ENCODE peak calls at places on chromosomes 4 and X, in seven cellular contexts. P, O, W, G, U, B and J are unnamed samples.

GRCh38 chr4:83124079-83124780 is 9.7 kb upstream of the PLAC8 start:
- DNase-seq in G (no peak), W (peak; percentile 25), U (no peak), B (no peak), O (no peak), P (no peak), J (no peak)

GRCh38 chr4:37928896-37929537 is 31.2 kb upstream of the PTTG2 start:
- DNase-seq in B (peak; percentile 11), W (no peak), P (no peak), O (no peak), G (no peak), U (no peak), J (no peak)

GRCh38 chr4:151198748-151199147 is 78.2 kb upstream of the PRSS48 start:
- DNase-seq in G (no peak), W (no peak), P (no peak), O (no peak), U (no peak), B (peak; percentile 23), J (no peak)

GRCh38 chr4:25160714-25161598 is 707 bp upstream of the SEPSECS start:
- DNase-seq in W (peak; percentile 27), B (no peak), P (no peak), G (no peak), U (no peak), O (no peak), J (no peak)

GRCh38 chr4:164931551-164932324 is 45.7 kb downstream of the TRIM61 start:
- DNase-seq in B (peak; percentile 44), G (no peak), O (no peak), W (no peak), P (no peak), U (no peak), J (no peak)

GRCh38 chrX:45771114-45771513 is 570.4 kb upstream of the DIPK2B start:
- DNase-seq in W (peak; percentile 25), G (no peak), B (peak; percentile 41), P (no peak), U (no peak), O (peak; percentile 4), J (no peak)

GRCh38 chrX:12149670-12150407 is 11.6 kb downstream of the FRMPD4 start:
- DNase-seq in G (no peak), U (no peak), B (no peak), P (no peak), O (no peak), W (no peak), J (no peak)

GRCh38 chr4:112889619-112890294 is 159.7 kb upstream of the ANK2 start:
- DNase-seq in O (no peak), U (no peak), B (peak; percentile 64), P (no peak), W (no peak), G (no peak), J (no peak)

GRCh38 chrX:140709421-140709846 is at the start of gene LINC00632:
- DNase-seq in W (no peak), O (peak; percentile 68), P (peak; percentile 2), G (no peak), B (no peak), U (no peak), J (no peak)

GRCh38 chrX:41265615-41266014 is 68.3 kb upstream of the DDX3X start:
- DNase-seq in W (peak; percentile 24), O (no peak), U (no peak), G (peak; percentile 15), B (peak; percentile 60), P (no peak), J (no peak)

GRCh38 chr4:64271601-64272081 is 137.6 kb downstream of the TECRL start:
- DNase-seq in B (peak; percentile 9), P (no peak), G (no peak), U (no peak), O (no peak), W (no peak), J (no peak)

GRCh38 chr4:142846105-142846728 is at the start of gene INPP4B:
- DNase-seq in P (peak; percentile 38), W (peak; percentile 24), U (peak; percentile 8), O (peak; percentile 80), G (no peak), B (peak; percentile 72), J (no peak)

GRCh38 chr4:74109116-74109791 is 10.3 kb upstream of the CXCL2 start:
- DNase-seq in U (no peak), G (no peak), B (peak; percentile 70), O (no peak), P (no peak), W (peak; percentile 55), J (no peak)

GRCh38 chrX:150767045-150767395 is 73.8 kb downstream of the MTMR1 start:
- DNase-seq in U (no peak), W (no peak), B (peak; percentile 31), P (no peak), G (no peak), O (no peak), J (no peak)

GRCh38 chr4:119580293-119580692 is 48.3 kb downstream of the PDE5A start:
- DNase-seq in O (no peak), B (no peak), G (no peak), W (no peak), P (no peak), U (no peak), J (no peak)

GRCh38 chrX:151082077-151082948 is 94.1 kb upstream of the GPR50 start:
- DNase-seq in U (peak; percentile 76), W (peak; percentile 56), P (peak; percentile 69), O (peak; percentile 58), B (peak; percentile 72), G (peak; percentile 20), J (peak; percentile 70)

GRCh38 chr4:110869862-110870577 is 247.1 kb upstream of the PITX2 start:
- DNase-seq in U (peak; percentile 9), B (no peak), G (no peak), O (no peak), W (no peak), P (no peak), J (no peak)